ENCODE peak calls at places on chromosomes 16 and 17, in six cellular contexts. D, Q, M, Y, J and G are unnamed samples.

GRCh38 chr17:60510031-60510430 is 16.0 kb downstream of the APPBP2 start:
- DNase-seq in Y (no peak), D (no peak), Q (peak), M (no peak), J (no peak), G (no peak)

GRCh38 chr17:40566027-40566426 is 755 bp upstream of the CCR7 start:
- DNase-seq in J (no peak), M (no peak), Q (no peak), D (no peak), Y (no peak), G (no peak)

GRCh38 chr16:76059186-76059585 is 218.0 kb upstream of the CNTNAP4 start:
- DNase-seq in M (no peak), D (no peak), Q (no peak), J (no peak), Y (no peak), G (peak)

GRCh38 chr16:276360-277077 is 775 bp upstream of the RGS11 start:
- DNase-seq in M (no peak), J (no peak), Q (no peak), D (no peak), Y (no peak), G (no peak)

GRCh38 chr16:4370570-4371480 is 823 bp upstream of the VASN start:
- DNase-seq in Y (peak), M (peak), J (peak), Q (peak), D (peak), G (peak)

GRCh38 chr17:73189417-73190099 is 3.3 kb upstream of the COG1 start:
- DNase-seq in M (no peak), J (peak), Q (peak), D (no peak), Y (peak), G (no peak)

GRCh38 chr17:81158688-81159590 is 6.4 kb upstream of the PVALEF start:
- DNase-seq in D (no peak), J (no peak), Q (no peak), Y (no peak), M (no peak), G (no peak)

GRCh38 chr16:86038923-86039310 is 140.0 kb downstream of the IRF8 start:
- DNase-seq in D (no peak), M (no peak), Q (no peak), Y (no peak), J (no peak), G (no peak)

GRCh38 chr17:4333041-4333440 is 33.4 kb downstream of the UBE2G1 start:
- DNase-seq in Q (no peak), J (no peak), M (no peak), D (no peak), Y (no peak), G (no peak)

GRCh38 chr17:41973457-41973856 is 6.9 kb downstream of the CNP start:
- DNase-seq in D (no peak), Y (no peak), M (no peak), J (no peak), Q (no peak), G (no peak)

GRCh38 chr16:22001591-22001990 is 675 bp upstream of the PDZD9 start:
- DNase-seq in Y (peak), Q (peak), D (no peak), J (peak), M (no peak), G (no peak)

GRCh38 chr16:54766355-54766754 is 164.3 kb upstream of the IRX5 start:
- DNase-seq in Q (no peak), D (no peak), Y (no peak), M (no peak), J (no peak), G (no peak)

GRCh38 chr16:75044800-75045361 is 46.1 kb downstream of the ZNRF1 start:
- DNase-seq in Q (no peak), D (no peak), M (peak), J (peak), Y (peak), G (no peak)

GRCh38 chr17:40539711-40540411 is 25.4 kb downstream of the CCR7 start:
- DNase-seq in Y (no peak), J (no peak), Q (no peak), M (no peak), D (no peak), G (no peak)

GRCh38 chr17:1978396-1978962 is 46.7 kb downstream of the RTN4RL1 start:
- DNase-seq in Y (no peak), M (no peak), Q (no peak), J (no peak), D (no peak), G (no peak)

GRCh38 chr17:41184480-41184961 is at the start of gene KRTAP4-1:
- DNase-seq in D (no peak), Y (no peak), J (no peak), Q (no peak), M (no peak), G (no peak)

GRCh38 chr17:68288804-68289203 is 2.1 kb downstream of the SLC16A6 start:
- DNase-seq in Y (no peak), D (peak), Q (peak), J (no peak), M (no peak), G (no peak)

GRCh38 chr16:69741951-69742904 is 12.5 kb downstream of the NOB1 start:
- DNase-seq in Y (peak), D (peak), M (peak), J (peak), Q (peak), G (no peak)

GRCh38 chr17:28570716-28571254 is 539 bp downstream of the PIGS start:
- DNase-seq in M (no peak), Y (no peak), J (no peak), Q (peak), D (peak), G (no peak)

GRCh38 chr16:6482861-6483530 is 849.6 kb upstream of the RBFOX1 start:
- DNase-seq in Q (no peak), J (no peak), M (no peak), D (no peak), Y (no peak), G (no peak)

GRCh38 chr16:77943770-77944169 is 78.6 kb upstream of the CLEC3A start:
- DNase-seq in Q (no peak), Y (no peak), M (no peak), J (no peak), D (no peak), G (no peak)

GRCh38 chr16:29784157-29784556 is 6.1 kb downstream of the ZG16 start:
- DNase-seq in D (no peak), Q (no peak), J (no peak), Y (no peak), M (no peak), G (no peak)

GRCh38 chr17:512926-513325 is 160.3 kb upstream of the RPH3AL start:
- DNase-seq in D (no peak), M (peak), J (no peak), Q (peak), Y (peak), G (no peak)
- H3K4me3 ChIP-seq in D (no peak), M (no peak), J (no peak), Q (no peak), Y (no peak), G (no peak)

GRCh38 chr17:38572292-38572664 is 33.5 kb downstream of the SRCIN1 start:
- DNase-seq in M (no peak), D (no peak), Q (no peak), Y (no peak), J (no peak), G (no peak)
- H3K4me3 ChIP-seq in M (no peak), D (peak), Q (no peak), Y (no peak), J (no peak), G (no peak)

GRCh38 chr17:50165466-50165865 is 339 bp upstream of the SGCA start:
- DNase-seq in D (no peak), J (no peak), Q (no peak), M (no peak), Y (no peak), G (no peak)
- H3K4me3 ChIP-seq in D (no peak), J (no peak), Q (peak), M (no peak), Y (no peak), G (no peak)

GRCh38 chr16:84090212-84090611 is 26.5 kb downstream of the MBTPS1 start:
- DNase-seq in Y (no peak), J (no peak), Q (no peak), D (no peak), M (no peak), G (no peak)
- H3K4me3 ChIP-seq in Y (no peak), J (no peak), Q (no peak), D (no peak), M (no peak), G (no peak)

GRCh38 chr16:68731569-68732067 is 5.5 kb upstream of the CDH1 start:
- DNase-seq in J (no peak), Y (no peak), D (no peak), M (no peak), Q (no peak), G (no peak)
- H3K4me3 ChIP-seq in J (no peak), Y (no peak), D (no peak), M (no peak), Q (no peak), G (no peak)

DNA sequence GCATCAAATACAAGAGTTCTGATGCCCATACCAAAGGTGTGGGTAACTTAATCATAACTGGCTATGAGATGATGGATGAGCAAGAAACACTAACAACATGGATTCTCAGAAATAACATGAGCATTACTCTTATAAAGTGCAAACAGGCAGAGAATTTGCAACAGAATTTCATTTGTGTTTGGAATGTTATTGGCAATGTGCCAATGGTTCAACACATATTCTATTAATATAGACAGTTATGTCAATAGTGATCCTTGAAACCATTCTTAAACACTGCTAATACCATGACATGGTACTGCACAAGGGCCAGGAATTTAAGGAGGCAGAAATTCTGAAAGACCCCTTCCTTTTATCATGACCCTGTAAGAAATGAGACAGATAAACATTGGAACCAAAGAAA is 217.1 kb upstream of the WSB1 start:
- DNase-seq in Q (no peak), M (no peak), Y (no peak), J (no peak), D (no peak), G (no peak)
- H3K4me3 ChIP-seq in Q (no peak), M (no peak), Y (no peak), J (no peak), D (no peak), G (no peak)

GRCh38 chr17:82831041-82831817 is 8.6 kb downstream of the ZNF750 start:
- DNase-seq in J (no peak), Q (no peak), Y (no peak), D (no peak), M (no peak), G (no peak)
- H3K4me3 ChIP-seq in J (no peak), Q (no peak), Y (no peak), D (no peak), M (no peak), G (no peak)

GRCh38 chr17:38731526-38732294 is 1.6 kb downstream of the CISD3 start:
- DNase-seq in Y (no peak), Q (no peak), D (no peak), J (no peak), M (no peak), G (no peak)
- H3K4me3 ChIP-seq in Y (peak), Q (no peak), D (no peak), J (no peak), M (no peak), G (no peak)

GRCh38 chr17:58665946-58666857 is 25.6 kb downstream of the TEX14 start:
- DNase-seq in Q (no peak), Y (no peak), J (no peak), M (no peak), D (no peak), G (no peak)
- H3K4me3 ChIP-seq in Q (no peak), Y (no peak), J (no peak), M (peak), D (peak), G (no peak)

GRCh38 chr16:27712251-27712711 is 162.3 kb downstream of the KATNIP start:
- DNase-seq in Q (no peak), J (no peak), Y (no peak), D (no peak), M (no peak), G (no peak)
- H3K4me3 ChIP-seq in Q (no peak), J (no peak), Y (no peak), D (no peak), M (no peak), G (no peak)